ENCODE peak calls at places on chromosomes 3 and 15, in five cellular contexts. Z is stomach, G is NB4, V is neuronal stem cell, M is fibroblast of villous mesenchyme. A is an unnamed sample.

GRCh38 chr15:92809064-92809879 is 90.9 kb upstream of the CHD2 start:
- DNase-seq in V (peak), M (peak), Z (peak), G (peak), A (peak)

GRCh38 chr3:76998555-76998954 is 41.3 kb upstream of the ROBO2 start:
- DNase-seq in V (no peak), M (no peak), Z (no peak), G (no peak), A (no peak)

GRCh38 chr15:85865070-85865684 is 70.5 kb upstream of the KLHL25 start:
- DNase-seq in G (peak), Z (no peak), M (peak), V (peak), A (no peak)

GRCh38 chr3:68935778-68936177 is 3.4 kb upstream of the TAFA4 start:
- DNase-seq in G (no peak), M (no peak), V (no peak), Z (no peak), A (no peak)

GRCh38 chr15:82933576-82933975 is 18.9 kb downstream of the HOMER2 start:
- DNase-seq in G (no peak), Z (no peak), V (no peak), M (no peak), A (no peak)

GRCh38 chr3:188595890-188596376 is 442.0 kb downstream of the LPP start:
- DNase-seq in G (no peak), V (no peak), Z (no peak), M (peak), A (no peak)

GRCh38 chr3:30810617-30811016 is 83.8 kb downstream of the GADL1 start:
- DNase-seq in G (no peak), M (peak), Z (no peak), V (no peak), A (peak)

GRCh38 chr3:69999191-70000027 is at the start of gene SAMMSON:
- DNase-seq in V (no peak), Z (no peak), G (no peak), M (peak), A (peak)

GRCh38 chr3:107271787-107272387 is 105.4 kb upstream of the CCDC54 start:
- DNase-seq in G (peak), V (no peak), M (peak), Z (no peak), A (peak)

GRCh38 chr3:194854290-194855024 is 168.8 kb downstream of the FAM43A start:
- DNase-seq in G (no peak), Z (no peak), V (no peak), M (no peak), A (no peak)

GRCh38 chr15:90016721-90017120 is 15.6 kb downstream of the ZNF710 start:
- DNase-seq in Z (peak), V (no peak), G (no peak), M (no peak), A (no peak)

GRCh38 chr15:84982301-84982920 is 755 bp downstream of the PDE8A start:
- DNase-seq in G (peak), Z (peak), V (no peak), M (peak), A (peak)

GRCh38 chr15:59388670-59389069 is 16.0 kb upstream of the MYO1E start:
- DNase-seq in M (peak), V (no peak), Z (no peak), G (peak), A (no peak)

GRCh38 chr3:100782906-100783305 is 73.6 kb downstream of the TFG start:
- DNase-seq in G (no peak), Z (no peak), V (no peak), M (no peak), A (no peak)

GRCh38 chr3:172139528-172140276 is 100.3 kb downstream of the FNDC3B start:
- DNase-seq in V (no peak), G (no peak), Z (no peak), M (no peak), A (no peak)

GRCh38 chr15:90165659-90166489 is 35.3 kb upstream of the SEMA4B start:
- DNase-seq in Z (peak), M (peak), G (peak), V (no peak), A (no peak)

GRCh38 chr15:69784808-69785550 is 312.7 kb downstream of the TLE3 start:
- DNase-seq in M (no peak), V (no peak), G (no peak), Z (no peak), A (no peak)

GRCh38 chr3:162740941-162741596 is 1244.5 kb downstream of the OTOL1 start:
- DNase-seq in Z (no peak), G (no peak), M (no peak), V (no peak), A (no peak)

GRCh38 chr15:89662893-89663673 is 7.8 kb upstream of the KIF7 start:
- DNase-seq in V (no peak), M (peak), Z (peak), G (no peak), A (no peak)

GRCh38 chr3:72482589-72483249 is 365.5 kb downstream of the SHQ1 start:
- DNase-seq in V (no peak), M (peak), G (peak), Z (peak), A (peak)

GRCh38 chr3:111324645-111325044 is 217.4 kb upstream of the CD96 start:
- DNase-seq in M (no peak), Z (no peak), G (no peak), V (no peak), A (no peak)

GRCh38 chr3:123749716-123750115 is 134.4 kb downstream of the MYLK start:
- DNase-seq in V (no peak), G (peak), M (peak), Z (no peak), A (no peak)

GRCh38 chr15:99486371-99487336 is 79.1 kb upstream of the MEF2A start:
- DNase-seq in V (peak), M (peak), Z (peak), G (no peak), A (no peak)

GRCh38 chr3:71265365-71265935 is 318.1 kb downstream of the FOXP1 start:
- DNase-seq in M (no peak), G (no peak), V (no peak), Z (peak), A (no peak)

GRCh38 chr15:95202569-95203349 is 971.4 kb downstream of the MCTP2 start:
- DNase-seq in G (no peak), M (no peak), Z (no peak), V (no peak), A (no peak)

GRCh38 chr3:98779936-98780335 is 16.8 kb downstream of the ST3GAL6 start:
- DNase-seq in Z (no peak), M (peak), G (peak), V (no peak), A (no peak)

DNA sequence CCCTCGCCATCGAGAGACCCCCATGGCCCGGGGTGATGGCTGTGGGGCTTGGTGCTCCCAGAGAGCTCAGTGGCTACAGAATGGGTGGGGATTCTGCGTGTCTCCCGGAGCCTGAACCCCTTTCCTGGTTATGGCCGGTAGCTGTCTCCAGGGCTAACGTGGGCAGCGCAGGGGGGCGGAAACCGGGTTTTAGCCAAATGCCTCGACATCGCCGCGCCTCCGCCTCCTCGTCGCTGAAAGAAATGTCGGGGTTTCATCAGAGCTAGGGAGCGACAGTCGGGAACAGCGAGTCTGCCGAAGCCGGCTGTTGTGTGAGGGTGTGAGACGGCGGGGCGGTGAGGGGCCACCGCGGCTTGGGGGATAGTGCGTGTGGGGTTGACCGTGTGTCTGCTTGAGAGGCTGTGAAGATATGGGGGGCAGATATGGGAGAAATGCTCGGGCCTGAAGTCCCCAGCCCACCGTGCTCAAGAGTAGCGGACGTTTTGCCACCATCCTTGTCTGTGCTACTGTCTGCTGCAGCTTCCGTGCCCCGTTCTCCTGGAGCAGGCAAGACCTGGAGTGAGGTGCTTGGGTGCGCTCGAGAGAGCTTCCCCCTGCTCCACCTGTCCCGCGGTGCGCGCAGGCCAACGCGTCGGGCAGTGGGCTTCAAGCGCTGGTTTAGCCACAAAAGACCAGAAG is 836 bp upstream of the ISLR2 start:
- DNase-seq in V (no peak), M (no peak), Z (no peak), G (no peak), A (no peak)
- H3K4me3 ChIP-seq in V (peak), M (peak), Z (no peak), G (no peak), A (no peak)

GRCh38 chr15:65789759-65790158 is 2.3 kb downstream of the DENND4A start:
- DNase-seq in G (no peak), V (no peak), M (no peak), Z (no peak), A (no peak)
- H3K4me3 ChIP-seq in G (peak), V (no peak), M (no peak), Z (no peak), A (no peak)

GRCh38 chr15:100973351-100974034 is 54.3 kb downstream of the LRRK1 start:
- DNase-seq in G (no peak), Z (no peak), V (peak), M (no peak), A (no peak)

GRCh38 chr15:100980410-100981046 is 61.4 kb downstream of the LRRK1 start:
- DNase-seq in G (no peak), Z (no peak), M (no peak), V (no peak), A (no peak)

GRCh38 chr15:100972975-100973350 is 53.8 kb downstream of the LRRK1 start:
- DNase-seq in V (no peak), Z (no peak), M (no peak), G (no peak), A (no peak)

DNA sequence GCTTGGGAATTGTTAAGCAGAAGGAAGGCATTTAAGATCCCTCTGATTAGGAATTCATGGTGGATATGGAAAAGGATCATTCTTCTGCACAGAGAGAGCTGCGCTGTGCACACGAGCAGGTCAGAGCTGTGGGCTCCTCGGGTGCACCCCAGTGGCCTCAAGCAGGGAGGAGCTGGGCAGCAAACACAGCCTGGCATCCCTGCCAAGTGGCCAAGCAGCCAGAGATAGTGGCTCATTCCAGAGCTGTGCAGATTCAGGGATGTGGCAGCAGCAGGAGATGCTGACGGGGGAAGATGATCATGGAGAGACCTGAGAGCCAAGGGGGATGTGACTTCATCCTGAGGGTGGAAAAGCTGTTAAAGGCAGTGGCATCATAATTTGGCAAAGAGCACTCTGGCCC is 55.9 kb downstream of the LRRK1 start:
- DNase-seq in Z (no peak), M (no peak), G (no peak), V (no peak), A (no peak)
- H3K4me3 ChIP-seq in Z (no peak), M (no peak), G (no peak), V (no peak), A (no peak)

GRCh38 chr3:57596495-57597239 is 477 bp downstream of the ARF4 start:
- DNase-seq in Z (peak), G (peak), V (peak), M (peak), A (peak)

GRCh38 chr3:57594576-57594975 is 2.6 kb downstream of the ARF4 start:
- DNase-seq in M (no peak), Z (no peak), G (no peak), V (no peak), A (no peak)

GRCh38 chr3:57597240-57597972 is at the start of gene ARF4:
- DNase-seq in M (peak), Z (peak), G (peak), V (peak), A (peak)

GRCh38 chr3:57592306-57592705 is 4.8 kb downstream of the ARF4 start:
- DNase-seq in G (no peak), M (no peak), Z (no peak), V (no peak), A (no peak)

DNA sequence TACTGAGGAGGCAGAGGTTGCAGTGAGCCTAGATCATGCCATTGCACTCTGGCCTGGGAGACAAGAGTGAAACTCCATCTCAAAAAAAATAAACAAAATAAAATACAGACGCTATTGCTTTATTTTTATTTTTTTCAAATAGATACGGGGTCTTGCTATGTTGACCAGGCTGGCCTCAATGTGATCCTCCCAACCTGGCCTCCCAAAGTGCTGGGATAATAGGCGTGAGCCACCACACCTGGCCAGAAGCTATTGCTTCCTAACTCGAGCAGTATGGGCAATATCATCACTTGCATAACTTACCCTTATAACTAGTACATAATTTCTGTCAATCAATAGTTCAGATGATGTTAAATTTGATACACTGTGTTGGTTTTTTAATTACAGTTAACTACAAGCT is 3.0 kb downstream of the ARF4 start:
- DNase-seq in G (no peak), Z (no peak), M (no peak), V (no peak), A (no peak)
- H3K4me3 ChIP-seq in G (peak), Z (no peak), M (peak), V (no peak), A (no peak)

GRCh38 chr3:36911990-36912804 is 32.7 kb downstream of the TRANK1 start:
- DNase-seq in G (peak), V (no peak), M (peak), Z (no peak), A (peak)
- H3K4me3 ChIP-seq in G (no peak), V (no peak), M (peak), Z (peak), A (peak)

DNA sequence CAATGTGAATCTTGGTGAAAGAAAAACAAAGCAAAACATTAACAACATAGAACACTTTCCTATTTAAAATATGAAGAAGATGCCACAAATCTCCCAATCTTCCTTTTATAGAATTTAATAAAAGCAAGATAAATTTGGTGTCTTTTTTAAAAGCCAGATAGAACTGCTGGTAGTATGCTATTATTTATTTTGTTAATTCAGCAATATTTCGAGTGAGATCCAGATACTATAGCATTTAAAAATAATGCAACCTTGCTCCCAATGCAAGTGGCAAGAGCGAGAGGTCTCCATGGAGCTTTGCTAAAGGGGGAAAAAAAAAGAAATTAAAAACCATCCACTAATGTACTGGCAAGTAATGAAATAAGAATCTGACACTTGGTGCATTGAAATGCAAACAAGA is 121.8 kb downstream of the IL20RB start:
- DNase-seq in G (no peak), Z (no peak), V (no peak), M (no peak), A (no peak)
- H3K4me3 ChIP-seq in G (no peak), Z (no peak), V (no peak), M (no peak), A (no peak)

GRCh38 chr3:128498127-128498626 is 5.2 kb upstream of the GATA2 start:
- DNase-seq in G (no peak), Z (no peak), M (no peak), V (no peak), A (no peak)
- H3K4me3 ChIP-seq in G (peak), Z (peak), M (peak), V (no peak), A (no peak)

DNA sequence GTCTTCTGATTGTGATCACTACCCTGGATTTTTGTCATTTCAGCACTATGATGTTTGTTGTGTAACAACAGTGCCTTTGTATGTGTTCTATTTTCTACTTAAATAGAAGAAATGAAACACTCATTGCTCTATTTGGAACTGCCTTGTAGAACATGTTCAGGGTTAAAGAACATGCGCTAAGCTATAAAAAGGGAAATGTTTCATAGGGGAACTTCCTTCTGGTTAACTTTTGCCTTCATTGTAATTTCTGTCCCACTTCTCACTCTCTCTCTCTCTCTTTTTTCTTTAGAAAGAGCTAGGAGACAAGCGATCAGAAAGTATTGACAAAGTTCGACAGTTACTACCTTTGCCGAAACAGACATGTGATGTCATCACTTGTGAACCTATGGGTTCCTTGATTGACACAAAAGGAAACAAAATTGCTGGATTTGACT is at the start of gene P2RY12:
- DNase-seq in V (no peak), Z (no peak), G (peak), M (no peak), A (no peak)
- H3K4me3 ChIP-seq in V (no peak), Z (no peak), G (no peak), M (no peak), A (no peak)

GRCh38 chr3:49900491-49901153 is 3.1 kb downstream of the MST1R start:
- DNase-seq in V (no peak), Z (peak), M (no peak), G (no peak), A (no peak)

GRCh38 chr3:49899815-49900214 is 3.9 kb downstream of the MST1R start:
- DNase-seq in Z (no peak), G (peak), M (no peak), V (no peak), A (no peak)

GRCh38 chr3:49902511-49903345 is 945 bp downstream of the MST1R start:
- DNase-seq in M (no peak), V (no peak), Z (peak), G (no peak), A (no peak)

GRCh38 chr3:49903451-49904424 is at the start of gene MST1R:
- DNase-seq in M (peak), V (peak), Z (peak), G (no peak), A (peak)

DNA sequence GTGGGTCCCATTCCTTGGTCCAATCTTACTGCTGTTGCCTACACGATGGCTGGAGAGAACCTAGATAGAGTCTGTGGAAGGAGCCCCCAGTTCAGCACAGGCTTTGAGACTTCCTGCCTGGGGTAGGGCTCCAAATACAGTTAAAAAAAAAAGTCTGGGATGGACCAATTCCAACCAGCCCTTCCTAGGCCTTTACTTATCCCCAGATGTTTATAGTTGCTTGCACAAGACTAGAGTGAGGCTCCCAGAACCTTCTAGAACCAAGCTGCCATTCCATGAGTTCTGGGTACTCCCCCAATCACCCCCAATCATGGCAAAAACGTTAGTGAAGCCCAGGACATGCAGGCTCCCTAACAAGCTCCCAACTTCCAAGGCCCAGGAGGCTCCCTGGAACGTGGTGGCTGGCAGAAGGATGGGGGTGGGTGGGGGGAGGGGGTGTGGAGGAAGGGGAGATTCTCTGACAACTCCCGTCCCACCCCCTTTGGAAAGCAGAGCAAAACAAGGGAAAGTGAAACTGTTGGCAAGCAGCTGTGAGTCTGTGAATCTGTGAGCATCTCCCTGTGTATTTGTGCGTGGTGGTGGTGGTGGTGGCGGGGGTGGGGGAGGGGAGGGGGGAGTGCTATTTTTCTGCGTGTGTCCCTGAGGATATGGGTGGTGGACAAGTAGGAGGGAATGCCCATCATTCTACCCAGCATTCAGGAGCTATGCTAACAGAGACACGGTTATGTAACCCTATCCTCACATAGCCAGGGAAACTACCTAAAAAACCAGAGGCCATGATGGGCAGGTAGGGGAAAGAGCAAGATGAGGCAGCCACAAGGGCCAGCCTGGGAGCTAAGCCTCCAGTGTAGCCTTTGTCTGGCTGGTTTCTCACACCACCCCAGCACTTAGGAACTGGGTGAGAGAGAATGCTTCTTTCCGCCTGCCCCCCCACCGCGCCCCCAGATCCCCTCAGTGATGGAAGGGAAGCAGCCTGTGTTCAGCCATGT is 2.0 kb downstream of the MST1R start:
- DNase-seq in V (no peak), Z (no peak), M (peak), G (no peak), A (no peak)
- H3K4me3 ChIP-seq in V (no peak), Z (peak), M (no peak), G (no peak), A (no peak)

DNA sequence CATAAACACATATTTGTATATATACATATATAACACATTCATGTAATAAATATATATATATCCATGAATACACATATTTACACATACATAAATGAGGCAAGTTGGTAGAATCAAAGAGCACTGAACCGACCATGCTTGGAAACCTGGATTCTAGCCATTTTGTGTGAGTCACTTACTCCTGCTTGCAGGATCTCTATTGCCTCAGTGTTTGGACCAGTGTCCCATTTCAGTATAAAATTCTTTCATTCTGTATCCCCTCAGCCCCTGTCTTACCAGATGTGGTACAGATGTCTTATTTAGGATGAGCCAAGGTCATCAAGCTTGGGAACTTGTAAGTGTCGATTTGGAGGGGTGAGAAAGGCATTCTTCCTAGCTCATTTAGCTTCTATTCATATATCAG is 391.4 kb upstream of the FRG2C start:
- DNase-seq in V (no peak), G (no peak), M (peak), Z (no peak), A (no peak)
- H3K4me3 ChIP-seq in V (no peak), G (no peak), M (no peak), Z (no peak), A (no peak)